ENCODE peak calls at places on chromosome 14, in seven cellular contexts. B is NCI-H1092 treated with DMSO at 0.1 percent for 48 hours; R is A549; V is foreskin fibroblast; Z is activated naive CD4-positive, alpha-beta T cell treated with Interleukin-2 at 50 U/mL for 16 hours; E is activated CD8-positive, alpha-beta T cell treated with anti-CD3 and anti-CD28 coated beads, Interleukin-2, amount 10 ng/mL, durations not matched to agents 7 days and 5 days; F is NCI-H1694. I is an unnamed sample.

GRCh38 chr14:61477845-61478438 is 156.6 kb downstream of the PRKCH start:
- DNase-seq in B (peak), R (no peak), V (peak), Z (no peak), E (no peak), F (no peak), I (no peak)

GRCh38 chr14:39673141-39674133 is 241.2 kb upstream of the FBXO33 start:
- DNase-seq in B (no peak), R (no peak), V (no peak), Z (no peak), E (no peak), F (no peak), I (no peak)

GRCh38 chr14:83816755-83817154 is 1713.2 kb upstream of the FLRT2 start:
- DNase-seq in B (no peak), R (no peak), V (no peak), Z (no peak), E (no peak), F (no peak), I (no peak)

GRCh38 chr14:77044776-77045569 is 16.5 kb upstream of the IRF2BPL start:
- DNase-seq in B (no peak), R (no peak), V (peak), Z (no peak), E (no peak), F (peak), I (no peak)

GRCh38 chr14:50303744-50304471 is 8.1 kb downstream of the L2HGDH start:
- DNase-seq in B (no peak), R (no peak), V (no peak), Z (no peak), E (no peak), F (no peak), I (no peak)

GRCh38 chr14:104734991-104735779 is 11.2 kb downstream of the ADSS1 start:
- DNase-seq in B (no peak), R (no peak), V (no peak), Z (no peak), E (no peak), F (no peak), I (peak)

GRCh38 chr14:29953501-29953900 is 25.9 kb upstream of the PRKD1 start:
- DNase-seq in B (no peak), R (no peak), V (no peak), Z (no peak), E (no peak), F (no peak), I (no peak)

GRCh38 chr14:29763342-29763858 is 164.2 kb downstream of the PRKD1 start:
- DNase-seq in B (no peak), R (no peak), V (no peak), Z (no peak), E (no peak), F (no peak), I (no peak)

GRCh38 chr14:71290960-71291466 is 383.8 kb downstream of the PCNX1 start:
- DNase-seq in B (no peak), R (peak), V (peak), Z (peak), E (peak), F (no peak), I (peak)

GRCh38 chr14:93938766-93939303 is 11.7 kb downstream of the FAM181A start:
- DNase-seq in B (peak), R (no peak), V (no peak), Z (no peak), E (no peak), F (no peak), I (no peak)

I was measured in SW480.